ENCODE peak calls at places on chromosomes 1 and 21, in seven cellular contexts. S is H1, O is A549, D is IMR-90, H is SK-N-SH, I is HepG2, M is GM12878. J is an unnamed sample.

GRCh38 chr1:15304708-15305326 is 57.8 kb downstream of the FHAD1 start:
- DNase-seq in S (peak; percentile 17), O (peak; percentile 52), D (peak; percentile 56), H (peak; percentile 79), I (peak; percentile 55), M (no peak), J (peak; percentile 78)

GRCh38 chr1:1986451-1987141 is 17.0 kb downstream of the CFAP74 start:
- DNase-seq in S (no peak), O (no peak), D (no peak), H (no peak), I (peak; percentile 24), M (no peak), J (no peak)

GRCh38 chr1:16249838-16250241 is 12.9 kb upstream of the CPLANE2 start:
- DNase-seq in S (no peak), O (no peak), D (peak; percentile 76), H (no peak), I (peak; percentile 25), M (no peak), J (no peak)

GRCh38 chr1:81220614-81221071 is 580.1 kb upstream of the ADGRL2 start:
- DNase-seq in S (no peak), O (no peak), D (no peak), H (no peak), I (no peak), M (no peak), J (no peak)

GRCh38 chr1:31978853-31979400 is 34.7 kb upstream of the KHDRBS1 start:
- DNase-seq in S (no peak), O (no peak), D (no peak), H (no peak), I (no peak), M (no peak), J (no peak)

GRCh38 chr1:41362357-41362721 is 1.1 kb downstream of the FOXO6 start:
- DNase-seq in S (no peak), O (no peak), D (no peak), H (no peak), I (no peak), M (no peak), J (peak; percentile 46)

GRCh38 chr1:209076688-209077087 is 506.8 kb upstream of the CAMK1G start:
- DNase-seq in S (peak; percentile 29), O (no peak), D (no peak), H (no peak), I (no peak), M (no peak), J (no peak)

GRCh38 chr1:46757256-46757955 is 38.5 kb upstream of the EFCAB14 start:
- DNase-seq in S (no peak), O (no peak), D (peak; percentile 3), H (no peak), I (no peak), M (no peak), J (no peak)

GRCh38 chr1:202579806-202580205 is 130.4 kb downstream of the SYT2 start:
- DNase-seq in S (no peak), O (no peak), D (peak; percentile 96), H (no peak), I (no peak), M (no peak), J (no peak)

GRCh38 chr1:152448095-152448494 is 34.0 kb upstream of the CRNN start:
- DNase-seq in S (no peak), O (no peak), D (no peak), H (no peak), I (no peak), M (no peak), J (no peak)

GRCh38 chr1:71046891-71047634 is 553 bp downstream of the PTGER3 start:
- DNase-seq in S (no peak), O (no peak), D (no peak), H (peak; percentile 75), I (no peak), M (no peak), J (peak; percentile 17)

DNA sequence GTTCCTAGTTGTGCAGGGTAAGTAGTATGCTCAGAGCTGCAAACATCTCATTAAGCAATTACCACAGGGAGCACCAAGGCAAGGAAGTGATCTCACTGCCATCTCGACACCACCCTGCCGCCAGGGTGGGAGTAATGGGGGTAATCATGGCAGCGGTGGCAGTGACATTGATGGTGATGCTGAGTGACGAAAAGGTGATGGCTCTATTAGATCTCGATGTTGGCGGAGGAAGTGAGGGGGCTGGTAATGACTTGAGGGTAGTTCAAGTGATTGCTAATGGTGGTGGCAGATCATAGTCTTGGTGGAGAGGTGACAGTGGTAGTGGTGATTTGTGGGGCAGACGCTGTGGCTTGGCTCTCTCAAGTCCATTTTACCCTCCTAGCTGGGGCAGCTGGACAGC is 25.4 kb upstream of the TENT5B start:
- DNase-seq in S (no peak), O (no peak), D (no peak), H (no peak), I (no peak), M (no peak), J (no peak)
- TF ChIP-seq RFX5 in S (no peak), O (no peak), D (no peak), H (no peak), I (no peak), M (no peak), J (no peak)

GRCh38 chr1:153612111-153612754 is 704 bp downstream of the S100A16 start:
- DNase-seq in S (no peak), O (no peak), D (no peak), H (no peak), I (no peak), M (no peak), J (no peak)

GRCh38 chr1:153614189-153614900 is 1.4 kb upstream of the S100A16 start:
- DNase-seq in S (no peak), O (no peak), D (no peak), H (no peak), I (no peak), M (no peak), J (no peak)

GRCh38 chr1:153611356-153611755 is 1.6 kb downstream of the S100A16 start:
- DNase-seq in S (no peak), O (no peak), D (no peak), H (no peak), I (no peak), M (no peak), J (no peak)

GRCh38 chr1:153613406-153613805 is 469 bp upstream of the S100A16 start:
- DNase-seq in S (no peak), O (no peak), D (no peak), H (no peak), I (no peak), M (no peak), J (no peak)

DNA sequence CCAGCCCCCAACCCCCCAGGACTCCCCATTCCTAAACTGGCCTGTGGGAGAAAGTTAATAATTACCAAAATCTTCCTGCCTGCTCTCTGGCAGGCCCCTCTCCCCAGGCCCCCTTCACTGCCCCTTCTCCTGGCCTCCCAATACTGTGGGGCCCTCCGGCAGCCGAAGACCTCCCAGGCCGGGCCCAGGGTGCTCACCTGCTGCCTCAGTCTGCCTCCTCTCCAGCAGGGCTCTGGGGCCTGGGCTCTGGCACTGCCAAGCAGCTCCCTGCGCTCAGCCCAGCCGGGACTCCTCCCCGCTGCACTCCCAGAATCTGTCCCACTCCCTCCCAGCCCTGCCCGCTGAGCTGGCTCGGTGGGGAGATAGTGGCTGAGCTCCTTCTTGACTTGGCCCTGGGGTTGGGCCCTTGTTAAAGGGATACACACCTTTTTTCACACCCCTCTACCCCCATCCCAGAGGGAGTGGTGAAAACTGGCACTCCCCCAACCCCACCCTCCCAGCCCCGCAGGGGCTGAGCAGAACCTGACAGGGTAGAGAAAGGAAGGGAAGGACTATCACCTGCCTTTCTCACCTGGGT is at the start of gene S100A16:
- DNase-seq in S (no peak), O (peak; percentile 92), D (peak; percentile 61), H (no peak), I (no peak), M (no peak), J (no peak)
- TF ChIP-seq RFX5 in S (no peak), O (no peak), D (no peak), H (no peak), I (no peak), M (no peak), J (no peak)

DNA sequence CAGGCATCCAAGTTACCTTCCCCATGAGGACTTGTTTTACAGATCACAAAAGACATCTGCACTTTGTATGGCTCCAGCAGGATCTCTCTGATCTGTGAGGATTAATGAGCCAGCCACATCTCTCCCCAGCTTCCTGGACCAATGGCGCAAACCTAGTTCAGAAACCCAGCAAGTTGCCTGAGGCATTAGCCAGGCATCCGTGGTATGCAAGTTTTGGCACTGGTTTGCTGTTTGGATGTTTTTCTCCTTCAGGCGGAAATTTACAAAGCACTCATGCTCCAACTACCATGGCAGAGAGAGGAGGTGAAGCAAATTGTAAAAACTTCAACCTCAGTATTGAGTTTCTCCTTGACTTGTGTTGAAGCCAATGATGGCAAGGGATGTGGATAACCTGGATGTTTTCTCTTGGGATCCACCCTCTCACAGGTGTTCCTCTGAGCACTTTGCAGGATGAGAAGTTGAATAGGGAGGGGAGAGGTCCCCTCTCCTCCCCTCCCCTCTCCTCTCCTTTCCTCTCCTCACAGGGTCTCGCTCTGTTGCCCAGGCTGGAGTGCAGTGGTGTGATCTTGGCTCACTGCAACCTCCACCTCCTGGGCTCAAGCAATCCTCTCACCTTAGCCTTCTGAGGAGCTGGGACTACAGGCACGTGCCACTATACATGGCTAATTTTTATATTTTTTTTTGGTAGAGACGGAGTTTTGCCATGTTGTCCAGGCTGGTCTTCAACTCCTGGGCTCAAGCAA is 25.6 kb upstream of the ENO1 start:
- DNase-seq in S (no peak), O (peak; percentile 70), D (peak; percentile 96), H (peak; percentile 49), I (peak; percentile 68), M (no peak), J (no peak)
- TF ChIP-seq RFX5 in S (no peak), O (no peak), D (no peak), H (no peak), I (no peak), M (no peak), J (no peak)

GRCh38 chr21:45414396-45415187 is 9.6 kb downstream of the COL18A1 start:
- DNase-seq in S (no peak), O (no peak), D (no peak), H (no peak), I (no peak), M (no peak), J (no peak)

GRCh38 chr21:45411810-45412206 is 6.8 kb downstream of the COL18A1 start:
- DNase-seq in S (no peak), O (no peak), D (no peak), H (no peak), I (no peak), M (no peak), J (no peak)

GRCh38 chr21:45413922-45414321 is 9.0 kb downstream of the COL18A1 start:
- DNase-seq in S (no peak), O (no peak), D (no peak), H (no peak), I (no peak), M (no peak), J (no peak)

GRCh38 chr21:45412491-45412890 is 7.5 kb downstream of the COL18A1 start:
- DNase-seq in S (no peak), O (no peak), D (no peak), H (no peak), I (no peak), M (no peak), J (no peak)

DNA sequence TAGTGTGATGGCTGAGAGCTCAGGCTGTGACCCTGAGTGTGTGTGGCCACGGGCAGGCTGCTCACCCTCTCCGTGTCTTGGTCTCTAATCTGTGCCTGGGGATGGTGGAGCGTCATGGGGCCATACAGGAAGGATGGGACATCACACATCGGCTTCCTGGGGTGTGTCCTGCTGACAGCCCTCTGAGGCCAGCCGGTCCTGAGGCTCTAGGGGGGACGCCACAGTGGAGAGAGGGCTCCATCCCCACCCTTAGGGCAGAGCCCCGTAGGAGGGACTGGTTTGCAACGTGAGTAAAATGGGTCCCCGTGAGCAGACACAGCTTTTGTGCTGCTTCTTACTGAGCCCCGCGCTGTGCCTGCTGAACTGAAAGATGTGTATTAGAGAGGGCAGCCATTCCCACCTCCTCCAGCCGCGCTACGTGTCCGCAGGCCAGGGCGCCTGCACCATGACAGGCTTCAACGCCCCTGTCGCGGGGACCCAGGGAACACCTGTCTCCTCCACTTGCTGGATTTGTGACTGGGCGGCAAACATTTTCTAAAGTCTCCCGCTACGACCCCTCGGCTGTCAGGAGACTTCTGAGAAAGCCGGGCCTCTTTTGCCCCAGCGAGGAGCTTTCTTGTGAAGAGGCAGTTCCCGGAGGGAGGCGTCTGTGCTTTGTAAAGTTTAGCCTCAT is 8.1 kb downstream of the COL18A1 start:
- DNase-seq in S (no peak), O (no peak), D (no peak), H (no peak), I (no peak), M (no peak), J (no peak)
- TF ChIP-seq RFX5 in S (no peak), O (no peak), D (no peak), H (no peak), I (no peak), M (no peak), J (no peak)

J was measured in K562.